ENCODE peak calls at places on chromosomes 4 and X, in four cellular contexts. One of them, this sample, is unnamed.

GRCh38 chr4:4662230-4662629 is 120.4 kb upstream of the STX18 start:
- DNase-seq in IMR-90: no peak
- DNase-seq in K562: no peak
- DNase-seq in HepG2: no peak
- DNase-seq in this sample: no peak

GRCh38 chrX:23373129-23373804 is 38.6 kb downstream of the PTCHD1 start:
- DNase-seq in IMR-90: peak; percentile 68
- DNase-seq in HepG2: no peak
- DNase-seq in K562: no peak
- DNase-seq in this sample: peak; percentile 3

GRCh38 chr4:91116861-91117260 is 989.7 kb downstream of the CCSER1 start:
- DNase-seq in HepG2: no peak
- DNase-seq in K562: no peak
- DNase-seq in IMR-90: no peak
- DNase-seq in this sample: no peak

GRCh38 chr4:147833254-147833653 is 101.4 kb downstream of the ARHGAP10 start:
- DNase-seq in K562: no peak
- DNase-seq in IMR-90: peak; percentile 82
- DNase-seq in HepG2: no peak
- DNase-seq in this sample: no peak

GRCh38 chr4:177008836-177009501 is 216.2 kb upstream of the VEGFC start:
- DNase-seq in K562: no peak
- DNase-seq in IMR-90: peak; percentile 13
- DNase-seq in HepG2: no peak
- DNase-seq in this sample: no peak

GRCh38 chr4:145177906-145178538 is 2.4 kb downstream of the OTUD4 start:
- DNase-seq in HepG2: peak; percentile 71
- DNase-seq in IMR-90: peak; percentile 45
- DNase-seq in K562: no peak
- DNase-seq in this sample: peak; percentile 12

GRCh38 chr4:107094332-107094731 is 58.2 kb upstream of the DKK2 start:
- DNase-seq in K562: no peak
- DNase-seq in IMR-90: peak; percentile 20
- DNase-seq in HepG2: peak; percentile 1
- DNase-seq in this sample: no peak

GRCh38 chrX:68830486-68831404 is 1.9 kb downstream of the EFNB1 start:
- DNase-seq in K562: no peak
- DNase-seq in HepG2: no peak
- DNase-seq in IMR-90: no peak
- DNase-seq in this sample: no peak

GRCh38 chrX:53133400-53133799 is 39.5 kb downstream of the KANTR start:
- DNase-seq in HepG2: no peak
- DNase-seq in IMR-90: no peak
- DNase-seq in K562: no peak
- DNase-seq in this sample: no peak

GRCh38 chr4:60726779-60727178 is 473.3 kb upstream of the ADGRL3 start:
- DNase-seq in HepG2: no peak
- DNase-seq in IMR-90: peak; percentile 20
- DNase-seq in K562: no peak
- DNase-seq in this sample: no peak

GRCh38 chrX:104126856-104127255 is 14.5 kb downstream of the ZCCHC18 start:
- DNase-seq in K562: no peak
- DNase-seq in HepG2: no peak
- DNase-seq in IMR-90: no peak
- DNase-seq in this sample: no peak

GRCh38 chr4:158172558-158173258 is at the start of gene GASK1B:
- DNase-seq in IMR-90: peak; percentile 64
- DNase-seq in K562: peak; percentile 14
- DNase-seq in HepG2: peak; percentile 81
- DNase-seq in this sample: peak; percentile 25

GRCh38 chr4:140250989-140251552 is 97.1 kb upstream of the MAML3 start:
- DNase-seq in K562: no peak
- DNase-seq in IMR-90: no peak
- DNase-seq in HepG2: no peak
- DNase-seq in this sample: no peak

GRCh38 chrX:25295466-25295865 is 279.7 kb upstream of the ARX start:
- DNase-seq in K562: no peak
- DNase-seq in HepG2: no peak
- DNase-seq in IMR-90: no peak
- DNase-seq in this sample: no peak

GRCh38 chr4:67459164-67459563 is 86.1 kb downstream of the CENPC start:
- DNase-seq in HepG2: no peak
- DNase-seq in IMR-90: peak; percentile 25
- DNase-seq in K562: no peak
- DNase-seq in this sample: no peak

GRCh38 chr4:181030961-181031360 is 1212.2 kb upstream of the TENM3 start:
- DNase-seq in HepG2: no peak
- DNase-seq in K562: no peak
- DNase-seq in IMR-90: peak; percentile 41
- DNase-seq in this sample: no peak

GRCh38 chrX:21770631-21771321 is 12.9 kb upstream of the SMPX start:
- DNase-seq in HepG2: peak; percentile 58
- DNase-seq in K562: no peak
- DNase-seq in IMR-90: no peak
- DNase-seq in this sample: no peak

GRCh38 chrX:69231903-69232302 is 66.7 kb upstream of the PJA1 start:
- DNase-seq in HepG2: no peak
- DNase-seq in K562: no peak
- DNase-seq in IMR-90: no peak
- DNase-seq in this sample: no peak

GRCh38 chr4:183691006-183691405 is 31.9 kb downstream of the TRAPPC11 start:
- DNase-seq in K562: no peak
- DNase-seq in HepG2: no peak
- DNase-seq in IMR-90: no peak
- DNase-seq in this sample: no peak

GRCh38 chr4:16496501-16496900 is 270.2 kb upstream of the TAPT1 start:
- DNase-seq in K562: no peak
- DNase-seq in HepG2: no peak
- DNase-seq in IMR-90: peak; percentile 67
- DNase-seq in this sample: no peak

GRCh38 chrX:68895339-68896250 is 66.8 kb downstream of the EFNB1 start:
- DNase-seq in IMR-90: peak; percentile 42
- DNase-seq in HepG2: peak; percentile 3
- DNase-seq in K562: peak; percentile 29
- DNase-seq in this sample: peak; percentile 31

GRCh38 chr4:158090323-158090722 is 82.5 kb downstream of the GASK1B start:
- DNase-seq in K562: no peak
- DNase-seq in IMR-90: peak; percentile 11
- DNase-seq in HepG2: no peak
- DNase-seq in this sample: no peak

GRCh38 chr4:92265798-92266197 is 38.0 kb upstream of the GRID2 start:
- DNase-seq in IMR-90: no peak
- DNase-seq in HepG2: no peak
- DNase-seq in K562: no peak
- DNase-seq in this sample: no peak

GRCh38 chrX:45709381-45709780 is 508.7 kb upstream of the DIPK2B start:
- DNase-seq in K562: no peak
- DNase-seq in IMR-90: peak; percentile 44
- DNase-seq in HepG2: no peak
- DNase-seq in this sample: no peak

GRCh38 chrX:12013220-12013619 is 125.1 kb upstream of the FRMPD4 start:
- DNase-seq in IMR-90: peak; percentile 70
- DNase-seq in K562: no peak
- DNase-seq in HepG2: no peak
- DNase-seq in this sample: peak; percentile 62

GRCh38 chr4:78644744-78645330 is 93.3 kb downstream of the ANXA3 start:
- DNase-seq in K562: peak; percentile 69
- DNase-seq in HepG2: peak; percentile 51
- DNase-seq in IMR-90: peak; percentile 86
- DNase-seq in this sample: peak; percentile 68

GRCh38 chrX:1535241-1536041 is 1.5 kb downstream of the P2RY8 start:
- DNase-seq in IMR-90: no peak
- DNase-seq in K562: no peak
- DNase-seq in HepG2: no peak
- DNase-seq in this sample: no peak
- TF ChIP-seq MAZ in IMR-90: no peak
- TF ChIP-seq MAZ in K562: no peak
- TF ChIP-seq MAZ in HepG2: no peak
- TF ChIP-seq MAZ in this sample: no peak

DNA sequence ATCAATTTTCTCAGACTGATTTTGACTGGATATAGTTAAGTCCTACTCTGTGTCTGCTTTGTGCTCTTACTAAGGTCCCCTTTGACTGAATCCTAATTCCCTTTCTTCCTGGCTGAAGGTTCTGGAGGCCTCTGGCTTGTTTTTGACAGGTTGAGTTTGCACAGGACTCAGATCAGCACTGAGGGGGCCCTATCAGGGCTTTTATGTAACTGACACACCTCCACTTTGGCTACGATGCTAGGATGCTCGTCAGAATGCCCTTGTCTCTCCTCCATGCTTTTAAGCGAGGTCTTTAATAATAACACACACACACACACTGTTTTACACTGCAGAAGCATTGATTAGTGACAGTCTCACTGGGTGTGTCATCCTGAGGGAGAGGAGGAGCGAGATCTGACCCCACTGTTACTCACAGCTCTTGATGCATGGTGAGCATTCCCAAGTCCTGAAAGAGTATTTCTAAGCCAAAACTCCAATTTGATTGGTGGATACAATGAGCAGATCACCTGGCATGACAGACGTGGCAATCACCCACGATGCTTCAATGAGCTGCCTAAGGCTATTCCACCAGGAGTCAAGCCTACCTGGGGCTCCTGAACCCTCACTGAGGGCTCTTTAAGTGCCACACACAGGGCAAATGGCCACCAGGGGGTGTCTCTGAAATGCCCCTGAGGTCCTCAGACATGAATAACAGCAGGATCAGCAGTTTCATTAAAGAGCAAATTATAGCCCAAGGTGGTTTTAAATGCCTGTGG is 130.4 kb upstream of the CPEB2 start:
- DNase-seq in IMR-90: no peak
- DNase-seq in K562: no peak
- DNase-seq in HepG2: peak; percentile 3
- DNase-seq in this sample: no peak
- TF ChIP-seq MAZ in IMR-90: no peak
- TF ChIP-seq MAZ in K562: no peak
- TF ChIP-seq MAZ in HepG2: no peak
- TF ChIP-seq MAZ in this sample: no peak

DNA sequence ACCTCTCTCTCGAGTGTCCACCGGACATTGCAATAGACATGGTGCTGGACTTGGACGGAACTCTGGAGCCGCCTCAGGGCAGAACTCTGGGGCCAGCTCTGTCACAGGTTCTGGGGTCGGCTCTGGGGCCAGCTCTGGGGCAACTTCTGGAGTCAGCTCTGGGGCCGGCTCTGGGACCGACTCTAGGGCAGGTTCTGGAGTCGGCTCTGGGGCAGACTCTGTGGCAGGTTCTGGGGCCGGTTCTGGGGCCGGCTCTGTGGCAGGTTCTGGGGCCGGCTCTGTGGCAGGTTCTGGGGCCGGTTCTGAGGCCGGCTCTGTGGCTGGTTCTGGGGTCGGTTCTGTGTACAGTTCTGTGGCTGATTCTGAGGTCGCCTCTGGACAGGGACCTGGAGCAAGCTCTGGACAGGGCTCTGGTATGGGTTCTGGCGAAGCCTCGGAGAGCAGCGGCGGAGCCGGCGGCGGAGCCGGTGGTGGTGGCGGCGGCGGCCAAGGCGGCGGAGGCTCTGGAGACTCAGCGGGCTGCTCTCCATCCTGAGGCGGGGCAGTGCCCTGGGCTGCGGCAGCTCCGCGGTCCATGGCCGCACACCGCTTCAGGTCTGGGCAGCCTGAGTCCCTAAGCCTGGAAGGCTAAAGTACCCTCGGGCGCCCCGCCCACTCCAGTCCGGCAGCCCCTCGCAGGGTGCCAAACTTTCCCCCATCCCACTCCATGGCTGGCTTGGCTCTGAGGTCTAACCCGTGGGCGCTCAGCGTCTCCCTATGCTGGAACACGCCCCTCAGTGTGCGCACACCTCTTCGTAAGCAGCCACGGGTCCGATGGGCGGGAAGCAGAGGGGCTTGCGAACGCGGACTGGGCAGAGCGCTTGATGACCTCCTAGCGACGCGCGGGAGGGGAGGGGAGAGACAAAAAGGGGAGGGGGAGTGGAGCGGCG is at the start of gene DGKK:
- DNase-seq in HepG2: peak; percentile 67
- DNase-seq in IMR-90: no peak
- DNase-seq in K562: no peak
- DNase-seq in this sample: no peak
- TF ChIP-seq MAZ in HepG2: no peak
- TF ChIP-seq MAZ in IMR-90: no peak
- TF ChIP-seq MAZ in K562: no peak
- TF ChIP-seq MAZ in this sample: no peak

GRCh38 chr4:77193511-77194236 is 36.7 kb downstream of the CCNG2 start:
- DNase-seq in K562: peak; percentile 64
- DNase-seq in HepG2: no peak
- DNase-seq in IMR-90: no peak
- DNase-seq in this sample: no peak
- TF ChIP-seq MAZ in K562: no peak
- TF ChIP-seq MAZ in HepG2: no peak
- TF ChIP-seq MAZ in IMR-90: no peak
- TF ChIP-seq MAZ in this sample: no peak

DNA sequence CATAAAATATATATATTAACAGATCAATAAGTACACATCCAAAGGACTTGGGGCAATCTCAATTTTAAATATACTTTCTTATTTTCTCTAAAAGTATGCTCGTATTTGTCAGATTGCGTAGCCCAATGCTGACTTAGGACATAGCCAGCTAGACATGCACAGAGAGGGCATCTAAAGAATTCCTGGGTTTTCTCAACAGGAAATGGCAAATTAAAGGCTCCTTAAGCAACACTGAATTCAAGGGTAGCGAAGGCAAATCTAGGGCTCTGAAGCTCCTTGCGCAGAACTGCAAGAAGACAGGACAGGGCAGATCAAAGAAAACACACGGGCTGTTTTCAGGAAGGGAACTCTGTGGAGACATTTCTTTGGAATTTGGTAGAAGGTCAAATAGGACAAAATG is 94.6 kb upstream of the FTHL17 start:
- DNase-seq in IMR-90: no peak
- DNase-seq in K562: no peak
- DNase-seq in HepG2: no peak
- DNase-seq in this sample: no peak
- TF ChIP-seq MAZ in IMR-90: no peak
- TF ChIP-seq MAZ in K562: no peak
- TF ChIP-seq MAZ in HepG2: no peak
- TF ChIP-seq MAZ in this sample: no peak

This sample was measured in A549.